ENCODE peak calls at places on chromosomes 7 and 10, in seven cellular contexts. D is H9, S is H1, I is mesenchymal stem cell, O is IMR-90, A is mesendoderm, Z is trophoblast cell. Y is an unnamed sample.

GRCh38 chr7:154241988-154242387 is 189.8 kb downstream of the DPP6 start:
- DNase-seq in A (no peak), Z (no peak), D (no peak), S (no peak), I (no peak), O (no peak), Y (no peak)

GRCh38 chr10:51297438-51297837 is 223.2 kb downstream of the PRKG1 start:
- DNase-seq in D (no peak), S (no peak), A (no peak), Z (no peak), I (peak), O (peak), Y (no peak)

GRCh38 chr7:24572421-24573007 is 738 bp upstream of the PALS2 start:
- DNase-seq in D (no peak), I (peak), Z (peak), A (no peak), O (peak), S (no peak), Y (no peak)

GRCh38 chr7:80721880-80722595 is 83.6 kb downstream of the CD36 start:
- DNase-seq in O (peak), Z (peak), S (no peak), D (no peak), A (peak), I (peak), Y (no peak)

GRCh38 chr7:17844514-17845196 is 95.6 kb downstream of the SNX13 start:
- DNase-seq in I (no peak), A (peak), D (no peak), S (no peak), O (peak), Z (no peak), Y (no peak)

GRCh38 chr7:101804087-101804631 is 13.3 kb upstream of the CUX1 start:
- DNase-seq in A (peak), D (peak), Z (no peak), S (no peak), I (no peak), O (no peak), Y (no peak)

GRCh38 chr7:153576096-153576495 is 476.1 kb upstream of the DPP6 start:
- DNase-seq in D (no peak), Z (no peak), O (no peak), S (no peak), A (no peak), I (no peak), Y (no peak)

GRCh38 chr10:94757916-94758315 is 4.6 kb upstream of the CYP2C19 start:
- DNase-seq in S (no peak), I (no peak), O (no peak), A (peak), Z (no peak), D (peak), Y (no peak)

GRCh38 chr10:52900564-52900963 is 128.0 kb upstream of the MBL2 start:
- DNase-seq in Z (no peak), S (no peak), D (no peak), O (no peak), A (no peak), I (no peak), Y (no peak)

GRCh38 chr7:30348083-30348560 is 63.7 kb downstream of the ZNRF2 start:
- DNase-seq in D (no peak), Z (peak), I (peak), A (peak), S (no peak), O (peak), Y (no peak)

GRCh38 chr7:37899712-37900247 is 16.8 kb downstream of the SFRP4 start:
- DNase-seq in S (no peak), O (no peak), I (no peak), D (no peak), Z (no peak), A (no peak), Y (no peak)

GRCh38 chr7:142376356-142376997 is 118.6 kb upstream of the PRSS58 start:
- DNase-seq in O (no peak), S (no peak), Z (no peak), D (no peak), A (peak), I (no peak), Y (no peak)

GRCh38 chr10:20858292-20859124 is 38.6 kb downstream of the NEBL start:
- DNase-seq in S (no peak), I (peak), Z (no peak), A (peak), O (peak), D (no peak), Y (peak)

GRCh38 chr10:79387974-79388850 is 40.9 kb downstream of the PPIF start:
- DNase-seq in A (peak), Z (no peak), O (no peak), S (peak), I (no peak), D (peak), Y (no peak)

GRCh38 chr7:112411186-112411795 is 39.0 kb upstream of the IFRD1 start:
- DNase-seq in A (peak), S (no peak), I (peak), O (peak), Z (no peak), D (no peak), Y (no peak)

GRCh38 chr7:118662266-118662665 is 437.8 kb downstream of the ANKRD7 start:
- DNase-seq in I (no peak), S (no peak), O (no peak), A (no peak), Z (no peak), D (no peak), Y (no peak)

GRCh38 chr7:38880454-38880853 is 28.5 kb downstream of the VPS41 start:
- DNase-seq in O (no peak), S (no peak), I (no peak), A (no peak), Z (no peak), D (no peak), Y (no peak)

GRCh38 chr10:17115683-17116082 is 13.9 kb downstream of the CUBN start:
- DNase-seq in I (peak), D (no peak), S (no peak), Z (no peak), O (peak), A (peak), Y (no peak)

GRCh38 chr10:51498424-51498823 is 201.0 kb downstream of the CSTF2T start:
- DNase-seq in Z (no peak), I (no peak), A (no peak), O (no peak), D (no peak), S (no peak), Y (no peak)

GRCh38 chr7:111752022-111752582 is 189.8 kb upstream of the IMMP2L start:
- DNase-seq in O (peak), S (peak), I (peak), D (peak), A (peak), Z (peak), Y (peak)

GRCh38 chr10:122459586-122460273 is 1.6 kb upstream of the HTRA1 start:
- DNase-seq in O (peak), S (no peak), A (no peak), D (no peak), Z (no peak), I (no peak), Y (no peak)

GRCh38 chr10:55024718-55025117 is 223.7 kb upstream of the PCDH15 start:
- DNase-seq in Z (no peak), I (peak), D (no peak), A (no peak), S (no peak), O (no peak), Y (no peak)

GRCh38 chr7:153401795-153402720 is 642.5 kb downstream of the ACTR3B start:
- DNase-seq in Z (no peak), A (no peak), O (no peak), S (no peak), D (no peak), I (no peak), Y (no peak)

GRCh38 chr7:70042533-70042932 is 444.3 kb downstream of the AUTS2 start:
- DNase-seq in I (peak), Z (no peak), O (no peak), D (no peak), A (no peak), S (no peak), Y (no peak)

GRCh38 chr7:121404348-121404747 is 8.2 kb upstream of the FAM3C start:
- DNase-seq in S (no peak), O (no peak), D (no peak), Z (no peak), I (no peak), A (no peak), Y (no peak)

GRCh38 chr7:116698930-116699722 is 27.1 kb downstream of the MET start:
- DNase-seq in D (no peak), O (no peak), Z (peak), A (no peak), S (no peak), I (no peak), Y (no peak)

GRCh38 chr10:60846173-60846572 is 67.9 kb downstream of the CDK1 start:
- DNase-seq in O (peak), Z (no peak), A (peak), S (no peak), D (no peak), I (peak), Y (no peak)

GRCh38 chr7:133275441-133276105 is 22.7 kb downstream of the EXOC4 start:
- DNase-seq in Z (no peak), O (no peak), S (no peak), D (no peak), I (no peak), A (no peak), Y (no peak)

GRCh38 chr10:98852686-98853085 is 383.0 kb downstream of the HPSE2 start:
- DNase-seq in Z (no peak), O (peak), S (no peak), I (no peak), D (no peak), A (peak), Y (no peak)
- H4K8ac ChIP-seq in Z (no peak), O (no peak), S (no peak), I (no peak), D (no peak), A (no peak), Y (no peak)

GRCh38 chr10:73096452-73097304 is at the start of gene P4HA1:
- DNase-seq in I (peak), Z (peak), D (peak), S (peak), O (peak), A (peak), Y (peak)
- H4K8ac ChIP-seq in I (peak), Z (peak), D (no peak), S (peak), O (peak), A (no peak), Y (no peak)

DNA sequence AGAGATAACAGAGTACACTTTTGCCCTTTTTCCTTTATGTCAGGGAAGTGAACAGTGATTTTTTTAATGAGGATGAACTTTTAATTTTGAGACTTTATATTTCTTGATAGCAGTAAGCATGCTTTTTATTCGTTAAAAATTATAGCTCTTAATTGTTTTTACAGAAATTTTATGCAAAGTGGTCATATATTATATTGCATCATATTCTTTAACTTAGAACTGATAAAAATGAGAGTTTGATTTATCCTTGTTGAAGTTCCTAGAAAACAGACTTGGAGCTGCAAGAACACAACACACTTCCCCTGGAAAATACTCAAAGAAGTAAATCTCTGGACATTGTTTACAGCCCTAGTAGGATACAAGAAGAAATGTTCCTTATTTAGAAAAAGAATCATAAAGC is 21.2 kb upstream of the MINDY3 start:
- DNase-seq in O (no peak), S (no peak), Z (no peak), D (no peak), A (no peak), I (no peak), Y (no peak)
- H4K8ac ChIP-seq in O (no peak), S (no peak), Z (no peak), D (no peak), A (no peak), I (no peak), Y (no peak)

GRCh38 chr7:1733908-1734252 is 63.8 kb downstream of the ELFN1 start:
- DNase-seq in O (no peak), Z (no peak), I (no peak), A (no peak), S (no peak), D (no peak), Y (no peak)

GRCh38 chr7:1734331-1734730 is 64.3 kb downstream of the ELFN1 start:
- DNase-seq in D (no peak), O (no peak), I (no peak), Z (no peak), A (no peak), S (no peak), Y (no peak)

GRCh38 chr7:1729773-1730172 is 59.7 kb downstream of the ELFN1 start:
- DNase-seq in A (no peak), Z (no peak), S (no peak), I (no peak), O (no peak), D (no peak), Y (no peak)

GRCh38 chr7:1733206-1733907 is 63.3 kb downstream of the ELFN1 start:
- DNase-seq in Z (no peak), I (no peak), O (no peak), D (no peak), A (no peak), S (no peak), Y (no peak)

GRCh38 chr7:1732072-1732471 is 62.0 kb downstream of the ELFN1 start:
- DNase-seq in A (no peak), D (no peak), Z (no peak), O (no peak), S (no peak), I (no peak), Y (no peak)
- H4K8ac ChIP-seq in A (no peak), D (no peak), Z (no peak), O (no peak), S (no peak), I (no peak), Y (no peak)

GRCh38 chr7:1681581-1681980 is 11.5 kb downstream of the ELFN1 start:
- DNase-seq in D (no peak), I (no peak), S (no peak), A (no peak), Z (no peak), O (no peak), Y (no peak)
- H4K8ac ChIP-seq in D (no peak), I (no peak), S (no peak), A (no peak), Z (no peak), O (no peak), Y (no peak)

DNA sequence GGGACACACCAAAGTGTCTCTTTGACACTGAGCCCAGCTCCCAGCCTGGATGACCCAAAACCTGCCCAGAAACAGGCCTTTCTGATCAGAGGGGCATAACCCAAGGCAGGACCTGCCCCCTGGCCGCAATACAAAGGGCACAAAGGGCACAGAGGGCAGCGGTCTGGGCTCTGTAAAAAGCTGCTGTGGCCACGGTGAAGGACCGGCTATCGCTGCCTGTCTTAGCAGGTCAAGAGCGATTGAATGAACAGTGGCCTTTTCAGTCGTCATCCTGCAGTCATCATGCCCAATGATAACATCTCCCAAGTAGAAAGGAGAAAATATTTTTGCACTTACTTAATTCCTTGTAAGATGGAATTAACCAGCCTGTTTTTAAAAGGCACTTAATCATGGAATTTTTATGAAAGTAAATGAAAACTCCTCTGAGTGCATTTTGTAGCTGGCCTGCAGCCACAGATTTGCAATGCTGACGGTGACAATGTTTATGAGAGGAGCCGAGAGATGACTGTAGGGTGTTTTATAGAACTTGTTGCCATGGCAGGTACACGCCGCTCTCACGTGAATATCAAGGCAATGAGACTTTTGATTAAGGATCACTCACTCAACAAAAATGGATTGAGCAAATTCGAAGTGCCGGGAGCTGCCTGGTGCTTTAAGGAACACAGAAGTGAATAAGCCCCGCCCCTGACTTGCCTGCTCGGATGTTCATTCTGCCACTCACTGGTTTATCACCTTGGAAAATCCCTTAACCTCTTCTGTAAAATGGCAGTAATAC is 47.3 kb upstream of the BHLHA15 start:
- DNase-seq in A (no peak), I (peak), D (no peak), O (peak), Z (peak), S (no peak), Y (no peak)
- H4K8ac ChIP-seq in A (no peak), I (no peak), D (no peak), O (no peak), Z (no peak), S (peak), Y (no peak)

GRCh38 chr10:131776496-131776895 is 124.3 kb upstream of the PPP2R2D start:
- DNase-seq in O (no peak), A (no peak), Z (no peak), I (no peak), S (peak), D (peak), Y (no peak)
- H4K8ac ChIP-seq in O (no peak), A (no peak), Z (no peak), I (no peak), S (no peak), D (no peak), Y (no peak)

DNA sequence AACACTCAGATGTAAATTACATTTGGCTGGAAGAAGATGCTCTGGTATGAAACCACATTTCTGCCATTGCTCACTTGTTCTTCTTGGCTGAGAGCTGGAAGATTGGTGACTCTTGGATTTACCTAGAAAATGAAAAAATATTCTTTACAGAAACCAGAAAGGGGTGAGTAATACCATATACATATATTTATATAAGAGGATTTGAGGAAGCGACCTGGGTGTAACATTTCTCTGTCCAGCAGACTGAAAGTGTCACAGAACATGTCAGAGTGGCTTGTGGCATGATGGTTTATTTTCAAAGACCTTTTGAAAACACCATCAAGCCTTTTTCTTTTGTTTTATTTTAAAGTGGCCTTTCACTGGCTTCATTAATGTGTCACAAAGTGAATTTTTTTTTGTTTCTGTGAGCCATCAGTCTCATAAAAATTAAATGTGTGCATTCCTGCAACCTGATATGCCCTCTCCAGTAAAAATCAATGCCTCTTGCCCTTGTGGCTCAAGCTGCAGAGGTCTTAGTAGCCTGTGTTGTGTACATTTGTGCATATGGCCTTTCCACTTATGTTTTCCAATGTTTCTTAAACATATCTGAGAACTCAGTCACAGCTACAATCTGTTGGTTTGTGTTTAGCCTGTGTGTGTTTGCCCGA is 23.5 kb downstream of the CREB5 start:
- DNase-seq in O (peak), A (no peak), Z (no peak), D (no peak), I (no peak), S (peak), Y (no peak)
- H4K8ac ChIP-seq in O (no peak), A (no peak), Z (no peak), D (no peak), I (no peak), S (no peak), Y (no peak)

GRCh38 chr10:49226594-49226993 is 38.4 kb upstream of the TMEM273 start:
- DNase-seq in I (no peak), A (no peak), S (no peak), Z (no peak), D (no peak), O (no peak), Y (no peak)

GRCh38 chr10:49222170-49222569 is 34.0 kb upstream of the TMEM273 start:
- DNase-seq in A (no peak), O (no peak), D (no peak), Z (no peak), I (no peak), S (no peak), Y (no peak)

GRCh38 chr10:49223205-49223604 is 35.0 kb upstream of the TMEM273 start:
- DNase-seq in S (no peak), O (no peak), A (no peak), I (no peak), D (no peak), Z (no peak), Y (no peak)

GRCh38 chr10:49227406-49227805 is 39.2 kb upstream of the TMEM273 start:
- DNase-seq in D (no peak), S (no peak), A (no peak), O (no peak), Z (no peak), I (no peak), Y (no peak)

DNA sequence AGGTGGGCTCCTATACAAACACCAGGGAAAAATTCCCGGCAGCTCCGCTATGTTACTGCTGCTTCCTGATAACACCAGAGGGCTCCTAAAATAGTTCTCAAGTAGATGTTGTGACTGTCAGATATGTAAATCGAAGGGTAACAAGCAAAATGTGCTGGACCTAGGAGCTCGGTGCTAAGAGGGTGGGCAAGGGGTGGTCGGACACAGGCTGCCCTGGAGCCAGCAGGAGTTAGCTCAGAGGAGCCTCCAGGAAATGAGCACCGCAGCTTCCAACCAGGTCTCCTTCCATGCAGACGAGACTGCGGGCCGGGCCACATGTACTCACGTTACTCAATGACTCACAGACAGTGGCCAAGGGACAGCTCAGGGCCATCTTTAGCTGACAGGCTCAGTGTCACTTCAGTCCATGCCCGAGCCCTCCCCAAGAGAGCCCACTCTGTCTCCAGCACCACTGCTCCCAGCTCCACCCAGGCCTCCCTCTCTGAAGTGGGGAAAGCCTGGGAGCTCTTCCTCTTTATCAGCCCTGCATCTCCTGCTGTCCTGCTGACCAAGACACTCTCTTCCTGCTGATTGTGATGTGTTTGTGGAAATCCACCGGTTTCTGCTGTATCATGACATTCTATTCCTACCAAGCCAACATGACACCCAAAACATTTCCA is 37.2 kb upstream of the TMEM273 start:
- DNase-seq in I (no peak), O (no peak), A (peak), D (no peak), S (no peak), Z (no peak), Y (no peak)
- H4K8ac ChIP-seq in I (no peak), O (no peak), A (no peak), D (no peak), S (no peak), Z (no peak), Y (no peak)